ENCODE peak calls at places on chromosomes 2 and 18, in five cellular contexts. One of them, this sample, is unnamed.
A peak's percentile ranks its signal among the peaks of the same experiment; 100 is the strongest.

GRCh38 chr2:130847776-130848517 is 11.2 kb downstream of the ARHGEF4 start:
- DNase-seq in small intestine: no peak
- DNase-seq in mammary epithelial cell: no peak
- DNase-seq in SJSA1: no peak
- DNase-seq in SK-N-SH: no peak
- DNase-seq in this sample: no peak

GRCh38 chr2:46779447-46779941 is 136.1 kb downstream of the MCFD2 start:
- DNase-seq in SK-N-SH: no peak
- DNase-seq in mammary epithelial cell: peak; percentile 91
- DNase-seq in SJSA1: no peak
- DNase-seq in small intestine: no peak
- DNase-seq in this sample: no peak

GRCh38 chr2:71826299-71826698 is 321.4 kb downstream of the CYP26B1 start:
- DNase-seq in small intestine: peak; percentile 56
- DNase-seq in SJSA1: no peak
- DNase-seq in mammary epithelial cell: no peak
- DNase-seq in SK-N-SH: no peak
- DNase-seq in this sample: no peak

GRCh38 chr2:144477943-144478283 is 42.0 kb downstream of the ZEB2 start:
- DNase-seq in SK-N-SH: no peak
- DNase-seq in SJSA1: peak; percentile 27
- DNase-seq in mammary epithelial cell: no peak
- DNase-seq in small intestine: no peak
- DNase-seq in this sample: no peak

GRCh38 chr2:12442627-12442928 is 274.2 kb upstream of the TRIB2 start:
- DNase-seq in mammary epithelial cell: no peak
- DNase-seq in SK-N-SH: no peak
- DNase-seq in small intestine: no peak
- DNase-seq in SJSA1: peak; percentile 85
- DNase-seq in this sample: no peak

GRCh38 chr2:220096406-220096805 is 469.0 kb downstream of the SLC4A3 start:
- DNase-seq in small intestine: no peak
- DNase-seq in mammary epithelial cell: no peak
- DNase-seq in SK-N-SH: no peak
- DNase-seq in SJSA1: no peak
- DNase-seq in this sample: no peak

GRCh38 chr18:3015203-3015590 is 2.3 kb upstream of the LPIN2 start:
- DNase-seq in small intestine: no peak
- DNase-seq in mammary epithelial cell: peak; percentile 54
- DNase-seq in SK-N-SH: no peak
- DNase-seq in SJSA1: peak; percentile 69
- DNase-seq in this sample: no peak

GRCh38 chr2:25936889-25937545 is 45.3 kb downstream of the KIF3C start:
- DNase-seq in mammary epithelial cell: no peak
- DNase-seq in SK-N-SH: peak; percentile 56
- DNase-seq in SJSA1: no peak
- DNase-seq in small intestine: no peak
- DNase-seq in this sample: no peak

GRCh38 chr18:55300469-55301195 is 287.4 kb downstream of the TCF4 start:
- DNase-seq in mammary epithelial cell: no peak
- DNase-seq in small intestine: no peak
- DNase-seq in SK-N-SH: peak; percentile 65
- DNase-seq in SJSA1: no peak
- DNase-seq in this sample: no peak

GRCh38 chr18:50734342-50734741 is 85.5 kb downstream of the MRO start:
- DNase-seq in mammary epithelial cell: no peak
- DNase-seq in SK-N-SH: no peak
- DNase-seq in SJSA1: no peak
- DNase-seq in small intestine: no peak
- DNase-seq in this sample: no peak

GRCh38 chr2:212135739-212136138 is 402.9 kb downstream of the ERBB4 start:
- DNase-seq in small intestine: peak; percentile 6
- DNase-seq in SJSA1: no peak
- DNase-seq in SK-N-SH: no peak
- DNase-seq in mammary epithelial cell: no peak
- DNase-seq in this sample: peak; percentile 35

GRCh38 chr2:129465045-129465444 is 514.4 kb upstream of the RAB6C start:
- DNase-seq in SJSA1: no peak
- DNase-seq in small intestine: no peak
- DNase-seq in mammary epithelial cell: no peak
- DNase-seq in SK-N-SH: no peak
- DNase-seq in this sample: no peak

GRCh38 chr2:230650585-230651137 is 62.0 kb upstream of the CAB39 start:
- DNase-seq in mammary epithelial cell: no peak
- DNase-seq in SK-N-SH: peak; percentile 67
- DNase-seq in SJSA1: no peak
- DNase-seq in small intestine: no peak
- DNase-seq in this sample: no peak

GRCh38 chr2:172962824-172963223 is 112.8 kb upstream of the MAP3K20 start:
- DNase-seq in SJSA1: no peak
- DNase-seq in mammary epithelial cell: peak; percentile 79
- DNase-seq in SK-N-SH: no peak
- DNase-seq in small intestine: peak; percentile 17
- DNase-seq in this sample: no peak

GRCh38 chr2:190267302-190267701 is 52.3 kb downstream of the HIBCH start:
- DNase-seq in SK-N-SH: no peak
- DNase-seq in SJSA1: peak; percentile 52
- DNase-seq in small intestine: no peak
- DNase-seq in mammary epithelial cell: peak; percentile 74
- DNase-seq in this sample: no peak

GRCh38 chr2:201344663-201345366 is 12.3 kb downstream of the FLACC1 start:
- DNase-seq in small intestine: peak; percentile 19
- DNase-seq in SJSA1: no peak
- DNase-seq in mammary epithelial cell: no peak
- DNase-seq in SK-N-SH: no peak
- DNase-seq in this sample: peak; percentile 36

GRCh38 chr2:41998789-41999470 is 48.9 kb upstream of the PKDCC start:
- DNase-seq in SJSA1: no peak
- DNase-seq in SK-N-SH: peak; percentile 57
- DNase-seq in mammary epithelial cell: no peak
- DNase-seq in small intestine: no peak
- DNase-seq in this sample: no peak

GRCh38 chr2:37338933-37339332 is 5.5 kb upstream of the QPCT start:
- DNase-seq in SJSA1: no peak
- DNase-seq in small intestine: no peak
- DNase-seq in mammary epithelial cell: no peak
- DNase-seq in SK-N-SH: no peak
- DNase-seq in this sample: no peak

GRCh38 chr18:36663312-36663711 is 165.5 kb downstream of the TPGS2 start:
- DNase-seq in SJSA1: no peak
- DNase-seq in small intestine: no peak
- DNase-seq in mammary epithelial cell: no peak
- DNase-seq in SK-N-SH: no peak
- DNase-seq in this sample: no peak

GRCh38 chr2:63763336-63764056 is 78.2 kb upstream of the UGP2 start:
- DNase-seq in small intestine: no peak
- DNase-seq in mammary epithelial cell: peak; percentile 28
- DNase-seq in SJSA1: no peak
- DNase-seq in SK-N-SH: no peak
- DNase-seq in this sample: no peak

GRCh38 chr18:59546164-59546563 is 151.1 kb downstream of the CCBE1 start:
- DNase-seq in SJSA1: no peak
- DNase-seq in mammary epithelial cell: peak; percentile 83
- DNase-seq in small intestine: no peak
- DNase-seq in SK-N-SH: no peak
- DNase-seq in this sample: no peak

GRCh38 chr2:105329561-105330495 is at the start of gene TGFBRAP1:
- DNase-seq in small intestine: peak; percentile 60
- DNase-seq in SK-N-SH: peak; percentile 93
- DNase-seq in mammary epithelial cell: peak; percentile 27
- DNase-seq in SJSA1: peak; percentile 69
- DNase-seq in this sample: peak; percentile 42

GRCh38 chr2:96687711-96688640 is 45.4 kb downstream of the FER1L5 start:
- DNase-seq in small intestine: no peak
- DNase-seq in SJSA1: no peak
- DNase-seq in SK-N-SH: no peak
- DNase-seq in mammary epithelial cell: no peak
- DNase-seq in this sample: no peak

GRCh38 chr2:213726101-213726500 is 441.8 kb downstream of the SPAG16 start:
- DNase-seq in SJSA1: no peak
- DNase-seq in small intestine: no peak
- DNase-seq in SK-N-SH: no peak
- DNase-seq in mammary epithelial cell: no peak
- DNase-seq in this sample: no peak

GRCh38 chr2:165957030-165957675 is 3.6 kb upstream of the TTC21B start:
- DNase-seq in SK-N-SH: no peak
- DNase-seq in mammary epithelial cell: no peak
- DNase-seq in small intestine: peak; percentile 23
- DNase-seq in SJSA1: peak; percentile 41
- DNase-seq in this sample: no peak

GRCh38 chr2:233600361-233600760 is 17.1 kb upstream of the UGT1A8 start:
- DNase-seq in SJSA1: no peak
- DNase-seq in small intestine: no peak
- DNase-seq in mammary epithelial cell: no peak
- DNase-seq in SK-N-SH: no peak
- DNase-seq in this sample: no peak

GRCh38 chr2:238169708-238170251 is 11.0 kb downstream of the ERFE start:
- DNase-seq in SJSA1: peak; percentile 74
- DNase-seq in small intestine: no peak
- DNase-seq in SK-N-SH: peak; percentile 20
- DNase-seq in mammary epithelial cell: peak; percentile 92
- DNase-seq in this sample: no peak

GRCh38 chr2:39607538-39608211 is 58.0 kb upstream of the TMEM178A start:
- DNase-seq in SK-N-SH: no peak
- DNase-seq in mammary epithelial cell: no peak
- DNase-seq in SJSA1: no peak
- DNase-seq in small intestine: no peak
- DNase-seq in this sample: no peak

GRCh38 chr2:223930002-223930976 is 14.8 kb downstream of the WDFY1 start:
- DNase-seq in small intestine: no peak
- DNase-seq in SK-N-SH: peak; percentile 34
- DNase-seq in mammary epithelial cell: no peak
- DNase-seq in SJSA1: no peak
- DNase-seq in this sample: no peak

GRCh38 chr2:119795309-119796303 is 35.9 kb downstream of the PTPN4 start:
- DNase-seq in small intestine: no peak
- DNase-seq in mammary epithelial cell: no peak
- DNase-seq in SJSA1: no peak
- DNase-seq in SK-N-SH: peak; percentile 7
- DNase-seq in this sample: no peak

GRCh38 chr2:119788751-119789150 is 29.0 kb downstream of the PTPN4 start:
- DNase-seq in small intestine: no peak
- DNase-seq in mammary epithelial cell: no peak
- DNase-seq in SJSA1: no peak
- DNase-seq in SK-N-SH: no peak
- DNase-seq in this sample: no peak

GRCh38 chr2:119794237-119794636 is 34.5 kb downstream of the PTPN4 start:
- DNase-seq in SJSA1: no peak
- DNase-seq in SK-N-SH: no peak
- DNase-seq in mammary epithelial cell: no peak
- DNase-seq in small intestine: no peak
- DNase-seq in this sample: no peak

GRCh38 chr2:119790466-119790865 is 30.7 kb downstream of the PTPN4 start:
- DNase-seq in SJSA1: no peak
- DNase-seq in mammary epithelial cell: no peak
- DNase-seq in SK-N-SH: no peak
- DNase-seq in small intestine: no peak
- DNase-seq in this sample: no peak

GRCh38 chr2:119792907-119793312 is 33.2 kb downstream of the PTPN4 start:
- DNase-seq in small intestine: no peak
- DNase-seq in SK-N-SH: no peak
- DNase-seq in mammary epithelial cell: no peak
- DNase-seq in SJSA1: no peak
- DNase-seq in this sample: no peak
- H3K27ac ChIP-seq in small intestine: no peak overlapping the region
- H3K27ac ChIP-seq in SK-N-SH: no peak overlapping the region
- H3K27ac ChIP-seq in mammary epithelial cell: no peak overlapping the region
- H3K27ac ChIP-seq in SJSA1: no peak overlapping the region
- H3K27ac ChIP-seq in this sample: no peak overlapping the region

DNA sequence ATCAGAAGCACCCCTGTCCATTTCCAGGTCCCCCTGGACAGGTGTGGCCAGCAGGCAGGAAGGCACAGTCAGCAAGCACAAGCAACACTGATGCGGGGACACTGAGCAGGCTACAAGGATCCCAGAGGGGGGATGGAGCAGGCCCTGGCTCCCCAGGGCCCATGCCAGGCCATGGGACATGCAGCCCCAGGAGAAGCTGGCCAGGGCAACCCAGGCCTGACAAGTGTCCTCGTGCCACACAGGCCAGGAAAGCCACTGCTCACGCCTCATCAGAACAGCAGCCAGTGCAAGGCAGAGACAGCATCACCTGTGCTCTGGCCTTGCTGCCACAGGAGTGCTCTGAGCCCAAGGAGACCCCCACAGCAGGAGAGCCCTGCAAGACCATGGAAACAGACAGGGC is 14.1 kb upstream of the GPC1 start:
- DNase-seq in SJSA1: no peak
- DNase-seq in SK-N-SH: no peak
- DNase-seq in small intestine: no peak
- DNase-seq in mammary epithelial cell: no peak
- DNase-seq in this sample: peak; percentile 2
- H3K9me3 ChIP-seq in SJSA1: peaks cover 15% of the 10 kb centered on the region
- H3K9me3 ChIP-seq in SK-N-SH: no peaks in the 10 kb centered on the region
- H3K9me3 ChIP-seq in small intestine: peaks cover 3% of the 10 kb centered on the region
- H3K9me3 ChIP-seq in mammary epithelial cell: peaks cover 30% of the 10 kb centered on the region
- H3K9me3 ChIP-seq in this sample: peaks cover 28% of the 10 kb centered on the region

GRCh38 chr2:20378891-20379519 is 28.4 kb upstream of the PUM2 start:
- DNase-seq in mammary epithelial cell: peak; percentile 74
- DNase-seq in small intestine: peak; percentile 82
- DNase-seq in SJSA1: peak; percentile 81
- DNase-seq in SK-N-SH: peak; percentile 93
- DNase-seq in this sample: peak; percentile 89

GRCh38 chr2:20381457-20381856 is 30.8 kb upstream of the PUM2 start:
- DNase-seq in mammary epithelial cell: peak; percentile 36
- DNase-seq in SJSA1: peak; percentile 10
- DNase-seq in small intestine: peak; percentile 72
- DNase-seq in SK-N-SH: peak; percentile 64
- DNase-seq in this sample: no peak

GRCh38 chr2:20384949-20385348 is 34.3 kb upstream of the PUM2 start:
- DNase-seq in SJSA1: no peak
- DNase-seq in mammary epithelial cell: no peak
- DNase-seq in SK-N-SH: no peak
- DNase-seq in small intestine: peak; percentile 86
- DNase-seq in this sample: no peak

GRCh38 chr2:20378341-20378740 is 27.7 kb upstream of the PUM2 start:
- DNase-seq in small intestine: no peak
- DNase-seq in mammary epithelial cell: no peak
- DNase-seq in SJSA1: no peak
- DNase-seq in SK-N-SH: no peak
- DNase-seq in this sample: no peak

GRCh38 chr2:20382965-20383800 is 32.5 kb upstream of the PUM2 start:
- DNase-seq in SK-N-SH: no peak
- DNase-seq in SJSA1: peak; percentile 14
- DNase-seq in small intestine: peak; percentile 17
- DNase-seq in mammary epithelial cell: peak; percentile 92
- DNase-seq in this sample: no peak
- H3K4me3 ChIP-seq in SK-N-SH: no peak overlapping the region
- H3K4me3 ChIP-seq in SJSA1: no peak overlapping the region
- H3K4me3 ChIP-seq in small intestine: no peak overlapping the region
- H3K4me3 ChIP-seq in mammary epithelial cell: no peak overlapping the region
- H3K4me3 ChIP-seq in this sample: no peak overlapping the region

DNA sequence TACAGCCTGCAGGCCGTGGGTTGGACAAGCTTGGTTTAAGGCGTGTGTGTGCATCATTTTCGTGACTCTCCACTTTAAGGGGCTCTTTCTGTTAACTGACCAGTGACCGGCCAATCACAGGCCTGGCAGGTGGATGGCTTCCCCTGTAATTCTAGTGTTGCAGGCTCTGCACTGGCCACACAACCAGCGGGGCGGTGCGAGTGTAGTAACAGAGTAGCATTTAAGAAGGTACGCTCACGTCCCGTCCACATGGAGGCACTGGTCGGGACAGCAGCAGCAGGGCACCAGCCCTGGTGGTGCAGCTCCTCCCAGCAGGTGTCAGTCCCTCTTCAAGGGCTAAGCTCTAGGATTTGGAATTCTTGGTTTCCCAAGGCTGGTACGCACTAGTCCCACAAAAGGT is 8.0 kb upstream of the ANO7 start:
- DNase-seq in SJSA1: no peak
- DNase-seq in small intestine: no peak
- DNase-seq in mammary epithelial cell: no peak
- DNase-seq in SK-N-SH: no peak
- DNase-seq in this sample: no peak
- H3K27ac ChIP-seq in SJSA1: no peak overlapping the region
- H3K27ac ChIP-seq in small intestine: no peak overlapping the region
- H3K27ac ChIP-seq in mammary epithelial cell: no peak overlapping the region
- H3K27ac ChIP-seq in SK-N-SH: no peak overlapping the region
- H3K27ac ChIP-seq in this sample: no peak overlapping the region